ENCODE peak calls at places on chromosomes 4 and X, in eight cellular contexts. S, K, Y, H, F, T, X and C are unnamed samples.
A peak's percentile ranks its signal among the peaks of the same experiment; 100 is the strongest.

GRCh38 chr4:161869511-161869910 is 294.3 kb downstream of the FSTL5 start:
- DNase-seq in X (no peak), T (no peak), S (no peak), F (no peak), K (no peak), Y (no peak), H (no peak), C (no peak)

GRCh38 chr4:2408401-2408958 is 10.0 kb downstream of the ZFYVE28 start:
- DNase-seq in H (no peak), X (no peak), Y (no peak), F (no peak), S (no peak), T (no peak), K (no peak), C (no peak)

GRCh38 chr4:88659061-88659889 is 38.4 kb downstream of the NAP1L5 start:
- DNase-seq in K (peak; percentile 27), H (no peak), X (no peak), T (peak; percentile 80), Y (no peak), F (peak; percentile 11), S (peak; percentile 78), C (no peak)

GRCh38 chr4:139734201-139734874 is 68.7 kb downstream of the MGST2 start:
- DNase-seq in Y (no peak), X (no peak), S (peak; percentile 79), H (no peak), F (peak; percentile 42), T (no peak), K (no peak), C (no peak)

GRCh38 chr4:89712141-89712540 is 124.8 kb downstream of the SNCA start:
- DNase-seq in Y (no peak), K (no peak), S (no peak), F (no peak), X (no peak), H (no peak), T (no peak), C (no peak)

GRCh38 chr4:6087669-6088068 is 69.4 kb upstream of the C4orf50 start:
- DNase-seq in F (no peak), T (peak; percentile 74), X (no peak), Y (no peak), S (no peak), K (peak; percentile 69), H (no peak), C (no peak)

GRCh38 chr4:177250056-177250696 is 59.5 kb upstream of the NEIL3 start:
- DNase-seq in S (peak; percentile 82), K (peak; percentile 56), X (peak; percentile 91), H (no peak), T (peak; percentile 84), Y (peak; percentile 64), F (no peak), C (peak; percentile 36)

GRCh38 chr4:155950461-155950860 is 3.2 kb downstream of the CTSO start:
- DNase-seq in Y (no peak), T (no peak), H (no peak), S (no peak), F (no peak), X (no peak), K (no peak), C (no peak)

GRCh38 chr4:113469023-113469390 is 292.5 kb downstream of the CAMK2D start:
- DNase-seq in Y (no peak), T (no peak), K (no peak), H (no peak), X (no peak), S (no peak), F (no peak), C (no peak)

GRCh38 chrX:13689519-13690211 is 737 bp downstream of the RAB9A start:
- DNase-seq in S (no peak), Y (no peak), F (no peak), K (no peak), X (no peak), T (no peak), H (no peak), C (no peak)

GRCh38 chr4:17385403-17385802 is 126.5 kb downstream of the QDPR start:
- DNase-seq in X (no peak), S (no peak), H (no peak), K (no peak), Y (no peak), F (no peak), T (no peak), C (no peak)

GRCh38 chr4:36944227-36944626 is 300.3 kb upstream of the NWD2 start:
- DNase-seq in S (no peak), T (no peak), Y (no peak), H (no peak), F (no peak), K (no peak), X (no peak), C (no peak)

GRCh38 chrX:8192276-8192675 is 21.2 kb upstream of the VCX2 start:
- DNase-seq in T (no peak), Y (no peak), H (no peak), K (no peak), F (no peak), X (no peak), S (no peak), C (no peak)

GRCh38 chr4:103046416-103047290 is 27.1 kb upstream of the SLC9B1 start:
- DNase-seq in X (no peak), F (no peak), K (no peak), Y (no peak), S (no peak), H (no peak), T (peak; percentile 62), C (peak; percentile 3)

GRCh38 chr4:124060261-124060918 is 652.1 kb downstream of the ANKRD50 start:
- DNase-seq in T (no peak), H (no peak), Y (peak; percentile 13), K (no peak), S (peak; percentile 78), X (no peak), F (no peak), C (no peak)

GRCh38 chr4:159549092-159549491 is 446.2 kb downstream of the RAPGEF2 start:
- DNase-seq in F (no peak), T (no peak), X (no peak), K (no peak), H (peak; percentile 4), Y (no peak), S (no peak), C (no peak)

GRCh38 chr4:77880784-77881183 is 18.2 kb downstream of the MRPL1 start:
- DNase-seq in K (no peak), X (no peak), F (no peak), H (no peak), Y (no peak), T (no peak), S (no peak), C (no peak)

GRCh38 chr4:180828455-180829018 is 1414.7 kb upstream of the TENM3 start:
- DNase-seq in H (no peak), S (no peak), F (no peak), T (peak; percentile 45), Y (no peak), K (no peak), X (no peak), C (no peak)

GRCh38 chr4:89434364-89434988 is 126.9 kb upstream of the GPRIN3 start:
- DNase-seq in S (no peak), Y (no peak), F (peak; percentile 8), T (peak; percentile 47), X (no peak), K (no peak), H (no peak), C (no peak)

GRCh38 chr4:123393696-123394095 is 2.9 kb upstream of the SPRY1 start:
- DNase-seq in X (no peak), T (no peak), S (no peak), F (no peak), K (no peak), Y (no peak), H (no peak), C (no peak)

GRCh38 chr4:96326846-96327245 is 487.0 kb downstream of the PDHA2 start:
- DNase-seq in Y (no peak), F (no peak), X (no peak), H (no peak), S (no peak), T (no peak), K (no peak), C (no peak)

GRCh38 chr4:165464813-165465381 is 86.1 kb downstream of the CPE start:
- DNase-seq in S (no peak), H (no peak), Y (no peak), K (no peak), F (peak; percentile 16), X (no peak), T (peak; percentile 58), C (no peak)

GRCh38 chr4:32226201-32226600 is 1506.0 kb downstream of the PCDH7 start:
- DNase-seq in S (no peak), H (no peak), Y (no peak), T (no peak), K (no peak), X (no peak), F (no peak), C (no peak)

GRCh38 chr4:17705107-17705506 is 76.3 kb downstream of the FAM184B start:
- DNase-seq in K (no peak), T (no peak), F (no peak), Y (no peak), X (no peak), H (no peak), S (no peak), C (no peak)

GRCh38 chr4:37816006-37816405 is 10.5 kb upstream of the PGM2 start:
- DNase-seq in Y (no peak), X (no peak), H (no peak), K (no peak), F (no peak), S (no peak), T (no peak), C (no peak)

GRCh38 chr4:159401791-159402380 is 299.0 kb downstream of the RAPGEF2 start:
- DNase-seq in X (no peak), H (no peak), S (no peak), T (no peak), Y (no peak), F (no peak), K (no peak), C (no peak)

GRCh38 chrX:850471-850916 is 219.9 kb downstream of the SHOX start:
- DNase-seq in K (no peak), S (no peak), T (no peak), H (no peak), X (no peak), F (no peak), Y (no peak), C (no peak)

GRCh38 chr4:137474711-137475301 is 57.5 kb downstream of the PCDH18 start:
- DNase-seq in Y (no peak), T (no peak), H (peak; percentile 8), F (no peak), K (no peak), S (no peak), X (no peak), C (no peak)

GRCh38 chr4:38323141-38323634 is 340.8 kb upstream of the KLF3 start:
- DNase-seq in X (no peak), H (no peak), S (no peak), Y (no peak), F (no peak), T (no peak), K (no peak), C (no peak)

GRCh38 chrX:130108647-130109428 is 1.5 kb downstream of the ELF4 start:
- DNase-seq in K (no peak), S (no peak), T (no peak), F (no peak), X (peak; percentile 80), Y (peak; percentile 25), H (no peak), C (peak; percentile 1)